ENCODE peak calls at places on chromosomes 2 and 18, in six cellular contexts. R is cardiac fibroblast, I is left lung, O is IMR-90, U is astrocyte of the spinal cord, M is gastrocnemius medialis. F is an unnamed sample.

GRCh38 chr2:165440367-165440766 is 29.1 kb upstream of the CSRNP3 start:
- DNase-seq in I (no peak), O (peak; percentile 4), M (no peak), R (peak; percentile 90), U (peak; percentile 81), F (peak; percentile 80)

GRCh38 chr2:182870227-182870626 is 3.8 kb upstream of the FRZB start:
- DNase-seq in R (no peak), U (no peak), M (no peak), O (no peak), I (no peak), F (no peak)

GRCh38 chr18:48023334-48024008 is 93.0 kb upstream of the SMAD2 start:
- DNase-seq in M (no peak), R (peak; percentile 83), O (peak; percentile 10), I (peak; percentile 37), U (peak; percentile 57), F (no peak)

GRCh38 chr2:9310827-9311226 is 104.2 kb downstream of the ASAP2 start:
- DNase-seq in U (peak; percentile 37), O (no peak), R (no peak), I (no peak), M (no peak), F (no peak)

GRCh38 chr2:223725494-223725893 is 111.9 kb downstream of the AP1S3 start:
- DNase-seq in I (peak; percentile 81), U (peak; percentile 97), O (peak; percentile 99), M (peak; percentile 19), R (peak; percentile 97), F (peak; percentile 89)

GRCh38 chr2:20637147-20637546 is 13.8 kb downstream of the HS1BP3 start:
- DNase-seq in O (no peak), M (peak; percentile 13), R (no peak), U (peak; percentile 31), I (no peak), F (no peak)

GRCh38 chr2:150495993-150496627 is 8.6 kb upstream of the RND3 start:
- DNase-seq in M (no peak), R (peak; percentile 90), O (peak; percentile 99), U (peak; percentile 95), I (no peak), F (peak; percentile 83)

GRCh38 chr2:69762513-69763494 is 20.9 kb downstream of the ANXA4 start:
- DNase-seq in O (no peak), I (no peak), M (no peak), R (no peak), U (no peak), F (no peak)

GRCh38 chr18:34048423-34048822 is 176.3 kb downstream of the NOL4 start:
- DNase-seq in I (no peak), R (no peak), U (no peak), M (no peak), O (no peak), F (no peak)

GRCh38 chr2:198638579-198638978 is 819.2 kb downstream of the SATB2 start:
- DNase-seq in M (no peak), R (no peak), U (no peak), O (peak; percentile 9), I (no peak), F (no peak)

GRCh38 chr18:59065684-59066083 is 74.0 kb upstream of the SEC11C start:
- DNase-seq in M (no peak), U (no peak), I (no peak), R (no peak), O (no peak), F (no peak)

GRCh38 chr2:189013047-189013446 is 38.9 kb downstream of the COL3A1 start:
- DNase-seq in O (peak; percentile 29), I (no peak), M (no peak), R (no peak), U (no peak), F (no peak)

GRCh38 chr2:150188801-150189200 is 298.7 kb downstream of the RND3 start:
- DNase-seq in U (no peak), O (no peak), R (no peak), M (no peak), I (no peak), F (no peak)

GRCh38 chr18:34549367-34549766 is 160.7 kb upstream of the DTNA start:
- DNase-seq in O (no peak), R (no peak), I (no peak), M (no peak), U (no peak), F (no peak)

GRCh38 chr2:170377469-170378207 is 199.7 kb downstream of the MYO3B start:
- DNase-seq in M (no peak), U (no peak), O (no peak), I (no peak), R (no peak), F (no peak)

GRCh38 chr18:50627594-50628542 is 68.0 kb downstream of the MAPK4 start:
- DNase-seq in U (no peak), O (no peak), R (no peak), M (no peak), I (no peak), F (no peak)

GRCh38 chr2:48795065-48795464 is 39.5 kb upstream of the LHCGR start:
- DNase-seq in M (no peak), U (no peak), O (no peak), R (no peak), I (no peak), F (no peak)

GRCh38 chr18:47244041-47244440 is 7.4 kb downstream of the SKOR2 start:
- DNase-seq in R (no peak), M (no peak), U (no peak), I (no peak), O (no peak), F (no peak)

GRCh38 chr2:10520154-10520553 is 72.0 kb upstream of the ODC1 start:
- DNase-seq in R (no peak), I (no peak), O (no peak), M (no peak), U (no peak), F (no peak)

GRCh38 chr2:241777686-241778627 is 1.3 kb downstream of the GAL3ST2 start:
- DNase-seq in I (no peak), M (no peak), R (no peak), O (no peak), U (no peak), F (no peak)

GRCh38 chr2:216713691-216714411 is 18.5 kb upstream of the IGFBP5 start:
- DNase-seq in O (peak; percentile 93), U (peak; percentile 89), M (no peak), I (no peak), R (peak; percentile 88), F (peak; percentile 92)

GRCh38 chr2:44780406-44780805 is 161.1 kb upstream of the SIX3 start:
- DNase-seq in O (no peak), M (no peak), U (no peak), R (no peak), I (no peak), F (no peak)

GRCh38 chr2:44777542-44777941 is 164.0 kb upstream of the SIX3 start:
- DNase-seq in I (no peak), O (no peak), U (no peak), M (no peak), R (no peak), F (no peak)

GRCh38 chr2:44778221-44778654 is 163.3 kb upstream of the SIX3 start:
- DNase-seq in M (no peak), O (no peak), U (no peak), R (peak; percentile 15), I (no peak), F (no peak)

GRCh38 chr2:44779793-44780192 is 161.7 kb upstream of the SIX3 start:
- DNase-seq in I (no peak), O (no peak), R (no peak), M (no peak), U (no peak), F (no peak)

DNA sequence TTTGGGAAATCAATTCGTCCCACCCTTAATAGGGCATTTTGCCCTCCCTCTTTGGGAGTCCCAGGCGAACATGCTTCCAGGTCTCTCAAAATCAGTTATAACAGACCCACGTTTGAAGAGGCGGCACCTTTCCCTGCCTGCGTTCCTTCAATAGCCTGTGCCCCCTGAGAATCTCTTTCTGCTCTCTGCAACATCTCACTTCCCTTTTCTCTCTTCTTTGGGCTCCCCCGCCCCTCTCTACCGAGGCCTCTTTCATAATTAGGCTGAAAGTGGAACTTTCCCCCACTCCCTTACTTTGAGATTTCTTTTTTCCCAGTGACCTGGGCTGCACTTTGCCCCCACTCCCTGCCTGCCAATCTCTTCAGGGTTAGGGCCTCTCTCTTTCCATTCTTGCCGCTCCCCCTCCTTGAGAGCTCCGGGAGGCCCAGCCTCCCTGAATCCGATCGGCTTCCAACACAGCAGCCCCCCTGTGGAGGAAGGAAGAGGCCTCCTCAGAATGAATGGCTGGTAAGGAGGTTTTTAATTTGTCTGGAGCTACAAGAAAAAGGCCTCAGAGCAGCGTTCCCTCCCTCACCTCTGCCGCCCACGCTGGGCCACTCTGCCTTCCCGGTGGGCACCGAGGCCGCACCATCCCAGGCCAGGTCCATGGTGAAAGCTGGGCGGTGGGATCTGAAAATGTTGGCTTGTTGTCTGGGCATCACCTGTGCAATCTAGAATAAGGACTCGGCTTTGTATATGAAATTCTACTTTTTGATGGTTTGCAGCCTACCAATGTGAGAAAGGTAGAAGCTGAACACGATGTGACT is 162.6 kb upstream of the SIX3 start:
- DNase-seq in U (no peak), O (no peak), R (no peak), M (no peak), I (no peak), F (no peak)
- H3K4me3 ChIP-seq in U (no peak overlapping the region), O (no peak overlapping the region), R (no peak overlapping the region), M (no peak overlapping the region), I (no peak overlapping the region), F (no peak overlapping the region)

GRCh38 chr18:12657849-12658829 is at the start of gene SPIRE1:
- DNase-seq in I (peak; percentile 81), O (peak; percentile 52), U (peak; percentile 59), M (peak; percentile 75), R (peak; percentile 76), F (no peak)
- TF ChIP-seq CTCF in I (no peak), O (peak; percentile 12), U (no peak), M (no peak), R (no peak), F (no peak)

GRCh38 chr2:64657416-64657815 is 3.7 kb upstream of the SERTAD2 start:
- DNase-seq in O (no peak), M (no peak), R (no peak), U (no peak), I (no peak), F (no peak)

GRCh38 chr2:64654063-64654811 is 524 bp upstream of the SERTAD2 start:
- DNase-seq in O (peak; percentile 79), I (peak; percentile 83), U (peak; percentile 86), R (peak; percentile 88), M (peak; percentile 77), F (peak; percentile 64)

GRCh38 chr2:64654993-64655666 is 1.4 kb upstream of the SERTAD2 start:
- DNase-seq in R (peak; percentile 33), U (peak; percentile 38), M (no peak), O (no peak), I (no peak), F (no peak)

GRCh38 chr2:64656379-64656778 is 2.7 kb upstream of the SERTAD2 start:
- DNase-seq in U (no peak), R (no peak), I (no peak), O (no peak), M (no peak), F (no peak)

DNA sequence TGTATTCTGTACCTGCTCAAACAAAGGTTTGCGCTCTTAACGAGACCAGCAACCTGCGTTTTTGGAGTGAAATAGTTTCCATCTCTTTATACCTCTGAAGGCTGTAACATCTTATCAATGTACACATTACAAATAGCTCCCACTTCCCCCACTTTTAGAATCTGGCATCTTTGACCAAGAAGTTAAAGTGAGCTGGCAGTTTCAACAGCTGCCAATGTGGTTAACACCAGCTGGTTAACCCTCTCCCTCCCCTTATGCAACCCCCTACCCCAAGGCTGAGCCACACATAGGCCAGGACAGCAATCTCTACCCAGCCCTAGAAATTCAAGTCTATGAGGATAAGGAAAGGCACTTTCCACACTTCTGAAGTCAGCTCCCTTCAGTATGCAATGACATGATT is 2.2 kb upstream of the SERTAD2 start:
- DNase-seq in U (no peak), M (no peak), I (no peak), O (no peak), R (no peak), F (no peak)
- H3K4me3 ChIP-seq in U (no peak overlapping the region), M (no peak overlapping the region), I (no peak overlapping the region), O (no peak overlapping the region), R (no peak overlapping the region), F (no peak overlapping the region)

GRCh38 chr2:60295591-60295962 is 257.9 kb downstream of the BCL11A start:
- DNase-seq in R (no peak), O (no peak), M (no peak), U (no peak), I (no peak), F (no peak)
- TF ChIP-seq CTCF in R (no peak), O (no peak), M (no peak), U (no peak), I (no peak), F (no peak)

F was measured in astrocyte of the cerebellum.